ENCODE peak calls at places on chromosomes 11 and 22, in eight cellular contexts. D is transverse colon, A is upper lobe of left lung, E is SK-N-SH, W is A549, H is stomach, L is sigmoid colon, N is H1. M is an unnamed sample.

GRCh38 chr22:44291265-44292006 is 21.3 kb downstream of the SHISAL1 start:
- DNase-seq in D (no peak), A (no peak), E (no peak), W (no peak), H (no peak), L (no peak), N (no peak), M (no peak)

GRCh38 chr11:130849215-130849568 is 67.1 kb downstream of the SNX19 start:
- DNase-seq in D (no peak), A (no peak), E (no peak), W (no peak), H (no peak), L (no peak), N (no peak), M (no peak)

GRCh38 chr11:10379433-10379832 is 74.6 kb downstream of the ADM start:
- DNase-seq in D (no peak), A (no peak), E (no peak), W (no peak), H (no peak), L (no peak), N (no peak), M (no peak)

GRCh38 chr22:49929553-49929979 is 11.1 kb downstream of the CRELD2 start:
- DNase-seq in D (peak; percentile 78), A (peak; percentile 76), E (peak; percentile 97), W (no peak), H (peak; percentile 81), L (peak; percentile 80), N (no peak), M (no peak)

GRCh38 chr11:92130432-92130831 is 94.2 kb upstream of the FAT3 start:
- DNase-seq in D (no peak), A (no peak), E (no peak), W (no peak), H (no peak), L (no peak), N (no peak), M (no peak)

GRCh38 chr22:42946551-42947198 is 68.3 kb downstream of the PACSIN2 start:
- DNase-seq in D (no peak), A (no peak), E (no peak), W (no peak), H (no peak), L (no peak), N (no peak), M (no peak)

GRCh38 chr11:288328-289144 is at the start of gene PGGHG:
- DNase-seq in D (peak; percentile 87), A (peak; percentile 85), E (peak; percentile 95), W (peak; percentile 86), H (peak; percentile 84), L (peak; percentile 87), N (no peak), M (peak; percentile 60)

GRCh38 chr22:25754527-25755202 is 12.7 kb downstream of the MYO18B start:
- DNase-seq in D (peak; percentile 38), A (no peak), E (no peak), W (no peak), H (no peak), L (peak; percentile 91), N (no peak), M (no peak)

GRCh38 chr22:42275970-42276369 is 5.5 kb upstream of the TCF20 start:
- DNase-seq in D (no peak), A (no peak), E (no peak), W (no peak), H (no peak), L (peak; percentile 27), N (no peak), M (no peak)

GRCh38 chr22:50317674-50318073 is 9.1 kb downstream of the DENND6B start:
- DNase-seq in D (no peak), A (no peak), E (peak; percentile 23), W (no peak), H (no peak), L (no peak), N (no peak), M (no peak)

GRCh38 chr11:83663446-83663845 is 377.3 kb upstream of the CCDC90B start:
- DNase-seq in D (no peak), A (no peak), E (no peak), W (no peak), H (no peak), L (no peak), N (no peak), M (no peak)

GRCh38 chr11:88474655-88475054 is 137.1 kb upstream of the CTSC start:
- DNase-seq in D (no peak), A (no peak), E (no peak), W (no peak), H (no peak), L (no peak), N (no peak), M (no peak)

GRCh38 chr22:44947029-44947428 is 62.8 kb downstream of the PHF21B start:
- DNase-seq in D (no peak), A (no peak), E (no peak), W (no peak), H (no peak), L (no peak), N (no peak), M (no peak)

GRCh38 chr11:124961972-124962609 is 8.1 kb downstream of the CCDC15 start:
- DNase-seq in D (no peak), A (no peak), E (peak; percentile 60), W (peak; percentile 35), H (no peak), L (no peak), N (no peak), M (no peak)

GRCh38 chr22:50323900-50324299 is 2.9 kb downstream of the DENND6B start:
- DNase-seq in D (no peak), A (no peak), E (no peak), W (no peak), H (no peak), L (no peak), N (no peak), M (no peak)

GRCh38 chr11:72625746-72626636 is 48.2 kb downstream of the PDE2A start:
- DNase-seq in D (peak; percentile 52), A (peak; percentile 51), E (peak; percentile 84), W (no peak), H (peak; percentile 68), L (peak; percentile 90), N (no peak), M (peak; percentile 69)

GRCh38 chr11:70595452-70595851 is 197.1 kb downstream of the CTTN start:
- DNase-seq in D (no peak), A (no peak), E (no peak), W (no peak), H (no peak), L (no peak), N (no peak), M (no peak)

GRCh38 chr11:118340437-118340836 is 2.1 kb downstream of the CD3D start:
- DNase-seq in D (no peak), A (no peak), E (no peak), W (no peak), H (no peak), L (no peak), N (no peak), M (no peak)

GRCh38 chr11:62601114-62601363 is 626 bp downstream of the MTA2 start:
- DNase-seq in D (peak; percentile 55), A (peak; percentile 63), E (no peak), W (no peak), H (peak; percentile 52), L (peak; percentile 80), N (no peak), M (peak; percentile 60)

GRCh38 chr11:8167796-8168195 is 1.0 kb downstream of the RIC3 start:
- DNase-seq in D (no peak), A (no peak), E (no peak), W (no peak), H (no peak), L (no peak), N (no peak), M (no peak)

GRCh38 chr11:910044-910588 is 494 bp downstream of the CHID1 start:
- DNase-seq in D (no peak), A (no peak), E (no peak), W (no peak), H (no peak), L (no peak), N (no peak), M (no peak)

GRCh38 chr11:95908826-95909225 is 15.1 kb downstream of the MTMR2 start:
- DNase-seq in D (no peak), A (no peak), E (no peak), W (no peak), H (no peak), L (no peak), N (no peak), M (no peak)

GRCh38 chr11:95898782-95899181 is 25.1 kb downstream of the MTMR2 start:
- DNase-seq in D (no peak), A (no peak), E (no peak), W (no peak), H (no peak), L (no peak), N (no peak), M (no peak)

GRCh38 chr11:95904009-95904650 is 19.8 kb downstream of the MTMR2 start:
- DNase-seq in D (no peak), A (no peak), E (no peak), W (no peak), H (no peak), L (no peak), N (no peak), M (no peak)
- TF ChIP-seq EP300 in D (no peak), A (no peak), E (no peak), W (no peak), H (no peak), L (no peak), N (no peak), M (no peak)

GRCh38 chr11:74044538-74044937 is 35.7 kb upstream of the UCP3 start:
- DNase-seq in D (no peak), A (no peak), E (no peak), W (no peak), H (no peak), L (no peak), N (no peak), M (no peak)

GRCh38 chr11:74048993-74049392 is 40.1 kb upstream of the UCP3 start:
- DNase-seq in D (no peak), A (no peak), E (no peak), W (no peak), H (no peak), L (no peak), N (no peak), M (no peak)

DNA sequence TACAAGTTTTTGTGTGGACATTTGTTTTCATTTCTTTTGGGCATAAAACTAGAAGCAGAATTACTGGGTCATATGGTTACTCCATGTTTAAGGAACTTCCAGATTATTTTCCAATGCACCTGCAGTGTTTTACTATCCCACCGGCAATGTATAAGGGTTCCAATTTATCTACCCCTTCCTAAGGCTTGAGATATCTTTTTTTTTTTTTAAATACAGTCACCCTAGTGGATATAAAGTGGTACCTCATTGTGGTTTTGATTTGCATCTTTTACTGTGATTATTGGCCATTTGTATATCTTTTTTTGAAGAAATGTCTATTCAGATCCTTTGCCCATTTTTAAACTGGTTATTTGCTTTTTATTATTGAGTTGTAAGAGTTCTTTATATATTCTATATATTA is 34.6 kb upstream of the UCP3 start:
- DNase-seq in D (no peak), A (no peak), E (no peak), W (no peak), H (no peak), L (no peak), N (no peak), M (no peak)
- TF ChIP-seq CTCF in D (no peak), A (no peak), E (no peak), W (no peak), H (no peak), L (no peak), N (no peak), M (no peak)

GRCh38 chr11:74022541-74022940 is 13.7 kb upstream of the UCP3 start:
- DNase-seq in D (no peak), A (no peak), E (no peak), W (no peak), H (no peak), L (no peak), N (no peak), M (no peak)
- H3K27ac ChIP-seq in D (peak overlapping the region; percentile 23), A (no peak overlapping the region), E (no peak overlapping the region), W (no peak overlapping the region), H (peak overlapping the region; percentile 10), L (no peak overlapping the region), N (no peak overlapping the region), M (no peak overlapping the region)

GRCh38 chr11:65973439-65974110 is 12.0 kb downstream of the SART1 start:
- DNase-seq in D (no peak), A (no peak), E (no peak), W (no peak), H (no peak), L (no peak), N (no peak), M (no peak)
- TF ChIP-seq EP300 in D (no peak), A (no peak), E (no peak), W (no peak), H (no peak), L (no peak), N (no peak), M (no peak)

M was measured in ovary.